ENCODE peak calls at places on chromosome 22, in five cellular contexts. U is Peyer's patch, X is GM23248, P is adipocyte, I is lung. S is an unnamed sample.

GRCh38 chr22:36292823-36293530 is 40.0 kb downstream of the APOL1 start:
- DNase-seq in I (no peak), X (no peak), P (no peak), U (no peak), S (no peak)

GRCh38 chr22:32546480-32546879 is 71.9 kb downstream of the FBXO7 start:
- DNase-seq in P (no peak), I (no peak), X (peak; percentile 34), U (no peak), S (no peak)

GRCh38 chr22:43181321-43182076 is 5.4 kb downstream of the TTLL12 start:
- DNase-seq in U (no peak), P (no peak), I (no peak), X (no peak), S (no peak)

GRCh38 chr22:45023431-45023830 is 13.6 kb upstream of the PHF21B start:
- DNase-seq in I (no peak), P (no peak), U (no peak), X (no peak), S (no peak)

GRCh38 chr22:43446037-43446803 is 34.4 kb downstream of the MPPED1 start:
- DNase-seq in U (peak; percentile 6), I (no peak), X (no peak), P (no peak), S (no peak)

GRCh38 chr22:36510966-36511881 is 4.4 kb upstream of the FOXRED2 start:
- DNase-seq in P (peak; percentile 71), U (peak; percentile 67), I (no peak), X (peak; percentile 68), S (peak; percentile 63)

GRCh38 chr22:36816635-36817428 is at the start of gene PVALB:
- DNase-seq in X (peak; percentile 55), U (no peak), P (peak; percentile 51), I (no peak), S (peak; percentile 27)

GRCh38 chr22:31489632-31490495 is at the start of gene EIF4ENIF1:
- DNase-seq in P (peak; percentile 92), I (peak; percentile 89), U (peak; percentile 93), X (peak; percentile 88), S (peak; percentile 79)

GRCh38 chr22:42440728-42441127 is 8.5 kb upstream of the NFAM1 start:
- DNase-seq in X (no peak), I (no peak), U (no peak), P (no peak), S (no peak)

GRCh38 chr22:48709976-48710375 is 1117.7 kb downstream of the BRD1 start:
- DNase-seq in U (no peak), X (no peak), P (no peak), I (no peak), S (no peak)

GRCh38 chr22:32204211-32204855 is 540 bp downstream of the RFPL2 start:
- DNase-seq in X (no peak), P (no peak), U (no peak), I (no peak), S (peak; percentile 0)

GRCh38 chr22:26949193-26949592 is 291.8 kb downstream of the MIAT start:
- DNase-seq in I (no peak), U (no peak), X (peak; percentile 45), P (peak; percentile 29), S (peak; percentile 32)

GRCh38 chr22:36823177-36823839 is 6.5 kb upstream of the PVALB start:
- DNase-seq in U (no peak), P (no peak), X (peak; percentile 21), I (no peak), S (peak; percentile 4)

GRCh38 chr22:26476705-26477340 is 6.8 kb downstream of the HPS4 start:
- DNase-seq in P (peak; percentile 47), X (no peak), I (no peak), U (no peak), S (peak; percentile 46)

GRCh38 chr22:32587449-32587848 is 112.8 kb downstream of the FBXO7 start:
- DNase-seq in X (no peak), U (no peak), P (no peak), I (no peak), S (peak; percentile 66)

GRCh38 chr22:32204856-32205722 is at the start of gene RFPL2:
- DNase-seq in I (no peak), X (peak; percentile 5), P (no peak), U (peak; percentile 68), S (peak; percentile 9)

GRCh38 chr22:37077802-37078448 is 26.4 kb downstream of the KCTD17 start:
- DNase-seq in P (peak; percentile 69), U (peak; percentile 86), X (peak; percentile 54), I (peak; percentile 62), S (peak; percentile 55)

GRCh38 chr22:33579448-33580093 is 340.7 kb downstream of the LARGE1 start:
- DNase-seq in U (peak; percentile 80), X (peak; percentile 58), P (peak; percentile 53), I (peak; percentile 54), S (peak; percentile 57)

GRCh38 chr22:24485608-24486007 is 9.5 kb upstream of the UPB1 start:
- DNase-seq in I (no peak), X (no peak), P (no peak), U (no peak), S (peak; percentile 23)

GRCh38 chr22:45807156-45807915 is 135.7 kb downstream of the ATXN10 start:
- DNase-seq in P (no peak), I (no peak), X (peak; percentile 21), U (no peak), S (peak; percentile 38)

GRCh38 chr22:50302041-50302541 is 5.4 kb downstream of the PLXNB2 start:
- DNase-seq in U (no peak), X (peak; percentile 78), P (peak; percentile 66), I (no peak), S (no peak)

GRCh38 chr22:46542011-46542985 is 4.9 kb upstream of the CELSR1 start:
- DNase-seq in P (peak; percentile 87), I (peak; percentile 81), U (peak; percentile 84), X (peak; percentile 81), S (peak; percentile 62)

GRCh38 chr22:32539631-32540449 is 65.2 kb downstream of the FBXO7 start:
- DNase-seq in P (no peak), I (no peak), X (no peak), U (peak; percentile 41), S (no peak)

GRCh38 chr22:37489994-37490393 is 3.8 kb upstream of the MFNG start:
- DNase-seq in U (no peak), I (no peak), P (no peak), X (no peak), S (no peak)

GRCh38 chr22:25201557-25202273 is 2.1 kb downstream of the CRYBB3 start:
- DNase-seq in X (no peak), P (no peak), U (no peak), I (no peak), S (no peak)

DNA sequence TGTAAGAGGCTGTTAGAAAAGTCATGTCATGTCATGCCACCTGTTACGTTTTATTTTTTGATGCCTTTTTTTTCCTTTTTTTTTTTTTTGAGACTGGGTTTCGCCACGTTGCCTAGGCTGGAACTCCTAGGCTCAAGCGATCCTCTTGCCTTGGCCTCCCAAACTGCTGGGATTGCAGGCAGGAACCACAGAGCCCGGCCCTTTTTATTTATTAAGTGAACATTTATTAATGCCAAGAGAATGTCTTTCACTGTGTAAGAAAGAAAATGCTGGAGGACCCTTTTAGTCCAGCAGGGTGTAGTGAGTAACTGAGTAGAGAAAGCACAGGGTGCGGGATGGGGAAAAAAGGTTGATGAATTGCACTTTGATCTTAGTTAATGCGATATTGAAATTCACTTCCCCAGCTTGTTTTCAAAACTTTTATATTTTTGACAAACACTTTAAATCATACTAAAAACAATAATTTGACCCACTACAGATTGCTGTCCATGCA is 2.3 kb upstream of the XBP1 start:
- DNase-seq in P (no peak), U (no peak), I (no peak), X (peak; percentile 29), S (no peak)
- H3K4me3 ChIP-seq in P (peak overlapping the region; percentile 96), U (no peak overlapping the region), I (no peak overlapping the region), X (peak overlapping the region; percentile 98), S (no peak overlapping the region)

GRCh38 chr22:19663286-19663815 is 51.0 kb upstream of the SEPTIN5 start:
- DNase-seq in P (peak; percentile 88), I (no peak), U (no peak), X (peak; percentile 93), S (peak; percentile 95)

GRCh38 chr22:19664951-19665783 is 49.1 kb upstream of the SEPTIN5 start:
- DNase-seq in X (no peak), P (no peak), U (no peak), I (no peak), S (no peak)

GRCh38 chr22:19663821-19664325 is 50.4 kb upstream of the SEPTIN5 start:
- DNase-seq in I (no peak), U (no peak), X (peak; percentile 82), P (peak; percentile 44), S (peak; percentile 74)

GRCh38 chr22:19665784-19666662 is 48.3 kb upstream of the SEPTIN5 start:
- DNase-seq in U (no peak), I (no peak), P (no peak), X (no peak), S (no peak)

GRCh38 chr22:19664406-19664805 is 49.9 kb upstream of the SEPTIN5 start:
- DNase-seq in U (no peak), I (no peak), P (no peak), X (no peak), S (peak; percentile 15)
- H3K4me3 ChIP-seq in U (no peak overlapping the region), I (no peak overlapping the region), P (no peak overlapping the region), X (no peak overlapping the region), S (no peak overlapping the region)

DNA sequence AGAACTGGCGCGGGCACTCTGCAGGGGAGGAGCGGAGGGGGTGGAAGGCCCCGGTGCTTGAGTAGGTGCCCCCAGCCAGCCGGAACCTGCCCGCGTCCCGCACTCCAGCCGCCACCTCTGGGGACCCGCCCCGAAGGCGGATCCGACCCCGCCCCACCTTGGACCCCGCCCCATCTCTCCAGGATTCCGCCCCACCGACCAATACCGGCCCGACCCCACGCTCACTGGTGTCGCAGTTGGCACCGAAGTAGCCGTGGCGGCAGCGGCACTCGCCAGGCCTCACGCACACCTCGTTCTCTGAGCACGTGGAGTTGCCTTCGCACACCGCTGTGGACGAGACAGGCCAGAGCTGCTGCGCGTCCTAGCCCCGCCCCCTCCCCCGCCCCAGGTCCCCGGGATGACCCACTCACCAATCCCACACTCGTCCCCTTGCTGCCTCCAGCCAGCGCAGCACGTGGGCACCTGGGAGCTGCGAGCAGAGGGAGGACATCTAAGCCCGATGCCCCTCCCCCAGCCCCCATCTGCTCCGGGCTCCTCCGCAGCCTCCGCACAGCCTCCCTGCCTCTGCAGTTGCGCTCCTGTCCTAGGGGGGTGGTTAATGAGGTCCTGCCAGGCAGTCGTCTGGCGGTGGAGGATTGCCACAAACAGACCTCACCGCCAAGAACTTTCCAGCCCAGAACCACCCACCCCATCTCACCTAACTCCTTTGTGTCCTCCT is 5.9 kb downstream of the SCARF2 start:
- DNase-seq in I (no peak), U (peak; percentile 42), X (no peak), P (no peak), S (no peak)
- H3K4me3 ChIP-seq in I (no peak overlapping the region), U (peak overlapping the region; percentile 23), X (no peak overlapping the region), P (no peak overlapping the region), S (no peak overlapping the region)

DNA sequence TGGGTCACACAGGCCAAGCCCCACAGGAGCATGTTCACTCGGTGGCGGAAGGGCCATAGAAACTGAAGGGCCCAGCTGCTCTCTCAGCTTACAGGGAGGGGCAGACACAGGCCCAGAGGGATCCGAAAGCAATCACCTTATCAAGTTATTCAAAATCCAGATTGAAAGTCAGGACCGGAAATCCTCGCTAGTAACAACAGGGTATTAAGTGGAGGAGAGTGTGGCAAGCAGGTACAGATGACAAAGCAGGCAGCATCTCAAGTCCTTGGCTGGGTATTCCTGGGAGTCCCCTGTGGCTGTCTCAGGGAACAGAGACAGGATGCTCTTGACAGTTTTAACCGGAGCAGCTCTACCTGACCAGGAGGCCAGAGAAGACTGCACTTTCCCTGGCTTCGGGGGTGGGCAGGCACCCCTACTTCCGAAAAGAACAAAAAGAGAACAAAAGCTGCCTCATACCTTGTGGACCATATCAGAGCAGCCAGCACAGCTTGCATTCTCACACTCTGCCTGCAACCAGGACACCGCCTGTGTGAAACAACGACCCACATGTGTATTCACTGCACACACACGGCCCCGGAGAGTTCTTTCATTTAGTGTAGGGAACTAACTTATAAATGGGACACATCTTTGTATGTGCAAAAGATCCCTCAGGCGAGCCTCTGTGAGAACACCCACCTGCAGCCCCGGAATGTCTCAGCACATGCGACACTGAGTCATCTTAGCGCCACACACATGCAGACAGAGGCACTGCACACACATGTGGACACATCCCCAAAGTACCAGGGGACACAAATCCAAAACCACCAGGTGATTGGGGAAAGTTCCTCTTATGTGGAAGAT is 78.3 kb downstream of the MICAL3 start:
- DNase-seq in P (no peak), U (no peak), I (no peak), X (no peak), S (no peak)
- H3K4me3 ChIP-seq in P (no peak overlapping the region), U (no peak overlapping the region), I (no peak overlapping the region), X (no peak overlapping the region), S (no peak overlapping the region)